ENCODE peak calls at places on chromosomes 13 and 19, in nine cellular contexts. One of them, this sample, is unnamed.

GRCh38 chr13:112741835-112742570 is 52.2 kb downstream of the ATP11A start:
- DNase-seq in iPS-NIHi11: no peak
- DNase-seq in left cardiac atrium: no peak
- DNase-seq in stimulated activated CD4-positive, alpha-beta T cell treated with anti-CD3 and anti-CD28 coated beads, Interleukin-4, amount 100 ng/mL, for 24 hours: no peak
- DNase-seq in iris pigment epithelial cell: no peak
- DNase-seq in DMS53: no peak
- DNase-seq in colonic mucosa: no peak
- DNase-seq in GM04504: no peak
- DNase-seq in stimulated activated CD8-positive, alpha-beta memory T cell treated with anti-CD3 and anti-CD28 coated beads, Interleukin-4, amount 100 ng/mL, for 1 hour: no peak
- DNase-seq in this sample: no peak

GRCh38 chr13:57018915-57019314 is 121.8 kb upstream of the PRR20A start:
- DNase-seq in iPS-NIHi11: no peak
- DNase-seq in DMS53: no peak
- DNase-seq in GM04504: no peak
- DNase-seq in iris pigment epithelial cell: no peak
- DNase-seq in colonic mucosa: no peak
- DNase-seq in left cardiac atrium: no peak
- DNase-seq in stimulated activated CD4-positive, alpha-beta T cell treated with anti-CD3 and anti-CD28 coated beads, Interleukin-4, amount 100 ng/mL, for 24 hours: no peak
- DNase-seq in stimulated activated CD8-positive, alpha-beta memory T cell treated with anti-CD3 and anti-CD28 coated beads, Interleukin-4, amount 100 ng/mL, for 1 hour: no peak
- DNase-seq in this sample: no peak

GRCh38 chr13:50676602-50677001 is 166.9 kb downstream of the DLEU7 start:
- DNase-seq in stimulated activated CD8-positive, alpha-beta memory T cell treated with anti-CD3 and anti-CD28 coated beads, Interleukin-4, amount 100 ng/mL, for 1 hour: no peak
- DNase-seq in left cardiac atrium: no peak
- DNase-seq in colonic mucosa: no peak
- DNase-seq in DMS53: no peak
- DNase-seq in iris pigment epithelial cell: peak
- DNase-seq in stimulated activated CD4-positive, alpha-beta T cell treated with anti-CD3 and anti-CD28 coated beads, Interleukin-4, amount 100 ng/mL, for 24 hours: no peak
- DNase-seq in GM04504: no peak
- DNase-seq in iPS-NIHi11: no peak
- DNase-seq in this sample: no peak

GRCh38 chr13:93244918-93245280 is 18.3 kb downstream of the GPC6 start:
- DNase-seq in stimulated activated CD8-positive, alpha-beta memory T cell treated with anti-CD3 and anti-CD28 coated beads, Interleukin-4, amount 100 ng/mL, for 1 hour: no peak
- DNase-seq in GM04504: no peak
- DNase-seq in iris pigment epithelial cell: peak
- DNase-seq in left cardiac atrium: no peak
- DNase-seq in stimulated activated CD4-positive, alpha-beta T cell treated with anti-CD3 and anti-CD28 coated beads, Interleukin-4, amount 100 ng/mL, for 24 hours: no peak
- DNase-seq in iPS-NIHi11: no peak
- DNase-seq in colonic mucosa: no peak
- DNase-seq in DMS53: no peak
- DNase-seq in this sample: no peak

GRCh38 chr19:1629256-1629808 is 23.1 kb downstream of the TCF3 start:
- DNase-seq in GM04504: no peak
- DNase-seq in iris pigment epithelial cell: no peak
- DNase-seq in left cardiac atrium: no peak
- DNase-seq in iPS-NIHi11: no peak
- DNase-seq in colonic mucosa: no peak
- DNase-seq in stimulated activated CD8-positive, alpha-beta memory T cell treated with anti-CD3 and anti-CD28 coated beads, Interleukin-4, amount 100 ng/mL, for 1 hour: no peak
- DNase-seq in stimulated activated CD4-positive, alpha-beta T cell treated with anti-CD3 and anti-CD28 coated beads, Interleukin-4, amount 100 ng/mL, for 24 hours: no peak
- DNase-seq in DMS53: no peak
- DNase-seq in this sample: no peak

GRCh38 chr19:7910321-7911161 is 4.1 kb upstream of the TGFBR3L start:
- DNase-seq in left cardiac atrium: no peak
- DNase-seq in stimulated activated CD8-positive, alpha-beta memory T cell treated with anti-CD3 and anti-CD28 coated beads, Interleukin-4, amount 100 ng/mL, for 1 hour: no peak
- DNase-seq in iPS-NIHi11: no peak
- DNase-seq in GM04504: no peak
- DNase-seq in colonic mucosa: no peak
- DNase-seq in DMS53: no peak
- DNase-seq in stimulated activated CD4-positive, alpha-beta T cell treated with anti-CD3 and anti-CD28 coated beads, Interleukin-4, amount 100 ng/mL, for 24 hours: no peak
- DNase-seq in iris pigment epithelial cell: no peak
- DNase-seq in this sample: no peak

GRCh38 chr13:27853871-27854270 is 61.6 kb downstream of the GSX1 start:
- DNase-seq in colonic mucosa: no peak
- DNase-seq in left cardiac atrium: no peak
- DNase-seq in iPS-NIHi11: no peak
- DNase-seq in GM04504: no peak
- DNase-seq in DMS53: no peak
- DNase-seq in stimulated activated CD4-positive, alpha-beta T cell treated with anti-CD3 and anti-CD28 coated beads, Interleukin-4, amount 100 ng/mL, for 24 hours: no peak
- DNase-seq in iris pigment epithelial cell: no peak
- DNase-seq in stimulated activated CD8-positive, alpha-beta memory T cell treated with anti-CD3 and anti-CD28 coated beads, Interleukin-4, amount 100 ng/mL, for 1 hour: no peak
- DNase-seq in this sample: no peak

GRCh38 chr19:1045247-1045603 is 5.3 kb downstream of the ABCA7 start:
- DNase-seq in colonic mucosa: peak
- DNase-seq in iris pigment epithelial cell: peak
- DNase-seq in stimulated activated CD4-positive, alpha-beta T cell treated with anti-CD3 and anti-CD28 coated beads, Interleukin-4, amount 100 ng/mL, for 24 hours: peak
- DNase-seq in DMS53: peak
- DNase-seq in GM04504: no peak
- DNase-seq in stimulated activated CD8-positive, alpha-beta memory T cell treated with anti-CD3 and anti-CD28 coated beads, Interleukin-4, amount 100 ng/mL, for 1 hour: no peak
- DNase-seq in left cardiac atrium: peak
- DNase-seq in iPS-NIHi11: peak
- DNase-seq in this sample: no peak

GRCh38 chr13:75330770-75331169 is 151.2 kb downstream of the TBC1D4 start:
- DNase-seq in iPS-NIHi11: no peak
- DNase-seq in iris pigment epithelial cell: no peak
- DNase-seq in left cardiac atrium: no peak
- DNase-seq in stimulated activated CD8-positive, alpha-beta memory T cell treated with anti-CD3 and anti-CD28 coated beads, Interleukin-4, amount 100 ng/mL, for 1 hour: no peak
- DNase-seq in stimulated activated CD4-positive, alpha-beta T cell treated with anti-CD3 and anti-CD28 coated beads, Interleukin-4, amount 100 ng/mL, for 24 hours: no peak
- DNase-seq in colonic mucosa: no peak
- DNase-seq in DMS53: no peak
- DNase-seq in GM04504: no peak
- DNase-seq in this sample: no peak

GRCh38 chr19:53892981-53893325 is 11.0 kb downstream of the PRKCG start:
- DNase-seq in stimulated activated CD4-positive, alpha-beta T cell treated with anti-CD3 and anti-CD28 coated beads, Interleukin-4, amount 100 ng/mL, for 24 hours: no peak
- DNase-seq in GM04504: no peak
- DNase-seq in left cardiac atrium: no peak
- DNase-seq in DMS53: no peak
- DNase-seq in iPS-NIHi11: peak
- DNase-seq in iris pigment epithelial cell: no peak
- DNase-seq in stimulated activated CD8-positive, alpha-beta memory T cell treated with anti-CD3 and anti-CD28 coated beads, Interleukin-4, amount 100 ng/mL, for 1 hour: no peak
- DNase-seq in colonic mucosa: no peak
- DNase-seq in this sample: no peak

GRCh38 chr13:97851269-97851668 is 102.2 kb upstream of the IPO5 start:
- DNase-seq in DMS53: no peak
- DNase-seq in left cardiac atrium: no peak
- DNase-seq in stimulated activated CD8-positive, alpha-beta memory T cell treated with anti-CD3 and anti-CD28 coated beads, Interleukin-4, amount 100 ng/mL, for 1 hour: no peak
- DNase-seq in stimulated activated CD4-positive, alpha-beta T cell treated with anti-CD3 and anti-CD28 coated beads, Interleukin-4, amount 100 ng/mL, for 24 hours: no peak
- DNase-seq in iris pigment epithelial cell: peak
- DNase-seq in colonic mucosa: no peak
- DNase-seq in GM04504: no peak
- DNase-seq in iPS-NIHi11: no peak
- DNase-seq in this sample: no peak